ENCODE peak calls at places on chromosomes 5 and 9, in nine cellular contexts. One of them, this sample, is unnamed.

GRCh38 chr5:107466233-107466769 is 204.4 kb downstream of the EFNA5 start:
- DNase-seq in GM23338: peak; percentile 68
- DNase-seq in sigmoid colon: no peak
- DNase-seq in GM12891: no peak
- DNase-seq in Panc1: no peak
- DNase-seq in spleen: no peak
- DNase-seq in stomach: no peak
- DNase-seq in endothelial cell of umbilical vein: peak; percentile 69
- DNase-seq in SK-N-SH: no peak
- DNase-seq in this sample: peak; percentile 5

GRCh38 chr9:8822667-8823025 is 1023.1 kb upstream of the DMAC1 start:
- DNase-seq in sigmoid colon: no peak
- DNase-seq in Panc1: no peak
- DNase-seq in SK-N-SH: no peak
- DNase-seq in stomach: no peak
- DNase-seq in GM12891: no peak
- DNase-seq in GM23338: no peak
- DNase-seq in spleen: no peak
- DNase-seq in endothelial cell of umbilical vein: no peak
- DNase-seq in this sample: no peak

GRCh38 chr9:87441251-87441650 is 56.4 kb upstream of the DAPK1 start:
- DNase-seq in GM12891: no peak
- DNase-seq in spleen: no peak
- DNase-seq in SK-N-SH: no peak
- DNase-seq in endothelial cell of umbilical vein: no peak
- DNase-seq in Panc1: no peak
- DNase-seq in stomach: no peak
- DNase-seq in sigmoid colon: no peak
- DNase-seq in GM23338: no peak
- DNase-seq in this sample: no peak

GRCh38 chr9:34505370-34506120 is 17.2 kb downstream of the ENHO start:
- DNase-seq in Panc1: no peak
- DNase-seq in stomach: no peak
- DNase-seq in SK-N-SH: no peak
- DNase-seq in endothelial cell of umbilical vein: no peak
- DNase-seq in sigmoid colon: peak; percentile 32
- DNase-seq in GM23338: no peak
- DNase-seq in GM12891: no peak
- DNase-seq in spleen: no peak
- DNase-seq in this sample: no peak

GRCh38 chr5:115170128-115170923 is 618 bp upstream of the TRIM36 start:
- DNase-seq in GM12891: no peak
- DNase-seq in spleen: peak; percentile 85
- DNase-seq in sigmoid colon: no peak
- DNase-seq in stomach: no peak
- DNase-seq in GM23338: peak; percentile 73
- DNase-seq in Panc1: no peak
- DNase-seq in endothelial cell of umbilical vein: peak; percentile 49
- DNase-seq in SK-N-SH: peak; percentile 78
- DNase-seq in this sample: no peak

GRCh38 chr5:132763369-132764036 is 13.5 kb downstream of the SEPTIN8 start:
- DNase-seq in sigmoid colon: no peak
- DNase-seq in spleen: no peak
- DNase-seq in SK-N-SH: no peak
- DNase-seq in stomach: no peak
- DNase-seq in endothelial cell of umbilical vein: no peak
- DNase-seq in GM23338: no peak
- DNase-seq in GM12891: no peak
- DNase-seq in Panc1: no peak
- DNase-seq in this sample: no peak

GRCh38 chr5:172591636-172592035 is 49.4 kb upstream of the NEURL1B start:
- DNase-seq in endothelial cell of umbilical vein: no peak
- DNase-seq in spleen: no peak
- DNase-seq in stomach: no peak
- DNase-seq in Panc1: no peak
- DNase-seq in sigmoid colon: no peak
- DNase-seq in GM23338: no peak
- DNase-seq in GM12891: no peak
- DNase-seq in SK-N-SH: no peak
- DNase-seq in this sample: no peak

GRCh38 chr9:112836394-112836793 is 54.3 kb downstream of the SLC46A2 start:
- DNase-seq in GM23338: peak; percentile 35
- DNase-seq in Panc1: no peak
- DNase-seq in spleen: no peak
- DNase-seq in stomach: peak; percentile 51
- DNase-seq in SK-N-SH: no peak
- DNase-seq in GM12891: no peak
- DNase-seq in sigmoid colon: no peak
- DNase-seq in endothelial cell of umbilical vein: peak; percentile 29
- DNase-seq in this sample: no peak

GRCh38 chr9:35756743-35757526 is 2.9 kb upstream of the MSMP start:
- DNase-seq in spleen: peak; percentile 95
- DNase-seq in endothelial cell of umbilical vein: peak; percentile 84
- DNase-seq in sigmoid colon: peak; percentile 83
- DNase-seq in GM12891: peak; percentile 62
- DNase-seq in GM23338: peak; percentile 85
- DNase-seq in stomach: peak; percentile 74
- DNase-seq in SK-N-SH: peak; percentile 88
- DNase-seq in Panc1: no peak
- DNase-seq in this sample: peak; percentile 44

GRCh38 chr5:119301947-119302346 is 53.9 kb upstream of the TNFAIP8 start:
- DNase-seq in GM12891: no peak
- DNase-seq in Panc1: no peak
- DNase-seq in endothelial cell of umbilical vein: no peak
- DNase-seq in stomach: no peak
- DNase-seq in SK-N-SH: no peak
- DNase-seq in sigmoid colon: no peak
- DNase-seq in spleen: no peak
- DNase-seq in GM23338: no peak
- DNase-seq in this sample: no peak

GRCh38 chr5:98769256-98770157 is 4.0 kb upstream of the RGMB start:
- DNase-seq in GM12891: peak; percentile 19
- DNase-seq in spleen: peak; percentile 83
- DNase-seq in GM23338: peak; percentile 89
- DNase-seq in Panc1: no peak
- DNase-seq in stomach: peak; percentile 38
- DNase-seq in SK-N-SH: peak; percentile 61
- DNase-seq in endothelial cell of umbilical vein: peak; percentile 59
- DNase-seq in sigmoid colon: peak; percentile 76
- DNase-seq in this sample: no peak

GRCh38 chr5:115309751-115310370 is 13.4 kb upstream of the CCDC112 start:
- DNase-seq in SK-N-SH: no peak
- DNase-seq in endothelial cell of umbilical vein: peak; percentile 69
- DNase-seq in GM12891: no peak
- DNase-seq in sigmoid colon: no peak
- DNase-seq in Panc1: peak; percentile 38
- DNase-seq in stomach: no peak
- DNase-seq in GM23338: peak; percentile 66
- DNase-seq in spleen: no peak
- DNase-seq in this sample: no peak

GRCh38 chr5:174832811-174833210 is 108.4 kb downstream of the MSX2 start:
- DNase-seq in endothelial cell of umbilical vein: no peak
- DNase-seq in spleen: no peak
- DNase-seq in SK-N-SH: no peak
- DNase-seq in Panc1: no peak
- DNase-seq in GM12891: no peak
- DNase-seq in GM23338: no peak
- DNase-seq in stomach: no peak
- DNase-seq in sigmoid colon: no peak
- DNase-seq in this sample: no peak

GRCh38 chr5:174750720-174751119 is 26.3 kb downstream of the MSX2 start:
- DNase-seq in GM23338: no peak
- DNase-seq in Panc1: no peak
- DNase-seq in endothelial cell of umbilical vein: no peak
- DNase-seq in SK-N-SH: no peak
- DNase-seq in stomach: no peak
- DNase-seq in spleen: no peak
- DNase-seq in sigmoid colon: no peak
- DNase-seq in GM12891: no peak
- DNase-seq in this sample: no peak

GRCh38 chr9:136544549-136545064 is 1.2 kb downstream of the NOTCH1 start:
- DNase-seq in GM12891: peak; percentile 66
- DNase-seq in sigmoid colon: peak; percentile 87
- DNase-seq in GM23338: no peak
- DNase-seq in stomach: peak; percentile 57
- DNase-seq in SK-N-SH: peak; percentile 63
- DNase-seq in endothelial cell of umbilical vein: peak; percentile 48
- DNase-seq in Panc1: no peak
- DNase-seq in spleen: peak; percentile 95
- DNase-seq in this sample: peak; percentile 71

GRCh38 chr5:50704730-50705129 is 38.3 kb downstream of the PARP8 start:
- DNase-seq in spleen: no peak
- DNase-seq in endothelial cell of umbilical vein: no peak
- DNase-seq in sigmoid colon: no peak
- DNase-seq in stomach: no peak
- DNase-seq in GM12891: no peak
- DNase-seq in SK-N-SH: no peak
- DNase-seq in Panc1: no peak
- DNase-seq in GM23338: no peak
- DNase-seq in this sample: no peak
- TF ChIP-seq POLR2AphosphoS5 in spleen: no peak
- TF ChIP-seq POLR2AphosphoS5 in endothelial cell of umbilical vein: no peak
- TF ChIP-seq POLR2AphosphoS5 in sigmoid colon: no peak
- TF ChIP-seq POLR2AphosphoS5 in stomach: no peak
- TF ChIP-seq POLR2AphosphoS5 in GM12891: no peak
- TF ChIP-seq POLR2AphosphoS5 in SK-N-SH: no peak
- TF ChIP-seq POLR2AphosphoS5 in Panc1: no peak
- TF ChIP-seq POLR2AphosphoS5 in GM23338: no peak
- TF ChIP-seq POLR2AphosphoS5 in this sample: no peak

DNA sequence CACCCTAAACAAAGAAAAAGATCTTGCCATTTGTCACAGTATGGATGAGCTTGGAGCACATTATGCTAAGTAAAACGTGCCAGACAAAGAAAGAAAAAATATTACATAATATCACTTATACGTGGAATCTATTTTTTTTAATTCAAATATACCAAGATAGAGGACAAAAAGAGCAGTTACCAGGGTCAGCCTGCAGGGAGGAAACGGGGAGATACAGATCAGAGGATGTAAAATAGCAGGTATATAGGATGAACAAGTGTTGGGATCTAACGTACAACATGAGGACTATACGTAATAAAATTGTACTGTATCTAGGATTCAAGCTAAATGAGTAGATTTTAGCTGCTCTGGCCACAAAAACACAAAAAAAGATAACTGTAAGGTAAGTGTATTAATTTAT is 247.5 kb downstream of the TMEM161B start:
- DNase-seq in spleen: no peak
- DNase-seq in endothelial cell of umbilical vein: no peak
- DNase-seq in GM12891: no peak
- DNase-seq in GM23338: peak; percentile 20
- DNase-seq in stomach: no peak
- DNase-seq in SK-N-SH: no peak
- DNase-seq in Panc1: no peak
- DNase-seq in sigmoid colon: no peak
- DNase-seq in this sample: no peak
- TF ChIP-seq POLR2AphosphoS5 in spleen: no peak
- TF ChIP-seq POLR2AphosphoS5 in endothelial cell of umbilical vein: no peak
- TF ChIP-seq POLR2AphosphoS5 in GM12891: no peak
- TF ChIP-seq POLR2AphosphoS5 in GM23338: no peak
- TF ChIP-seq POLR2AphosphoS5 in stomach: no peak
- TF ChIP-seq POLR2AphosphoS5 in SK-N-SH: no peak
- TF ChIP-seq POLR2AphosphoS5 in Panc1: no peak
- TF ChIP-seq POLR2AphosphoS5 in sigmoid colon: no peak
- TF ChIP-seq POLR2AphosphoS5 in this sample: no peak

DNA sequence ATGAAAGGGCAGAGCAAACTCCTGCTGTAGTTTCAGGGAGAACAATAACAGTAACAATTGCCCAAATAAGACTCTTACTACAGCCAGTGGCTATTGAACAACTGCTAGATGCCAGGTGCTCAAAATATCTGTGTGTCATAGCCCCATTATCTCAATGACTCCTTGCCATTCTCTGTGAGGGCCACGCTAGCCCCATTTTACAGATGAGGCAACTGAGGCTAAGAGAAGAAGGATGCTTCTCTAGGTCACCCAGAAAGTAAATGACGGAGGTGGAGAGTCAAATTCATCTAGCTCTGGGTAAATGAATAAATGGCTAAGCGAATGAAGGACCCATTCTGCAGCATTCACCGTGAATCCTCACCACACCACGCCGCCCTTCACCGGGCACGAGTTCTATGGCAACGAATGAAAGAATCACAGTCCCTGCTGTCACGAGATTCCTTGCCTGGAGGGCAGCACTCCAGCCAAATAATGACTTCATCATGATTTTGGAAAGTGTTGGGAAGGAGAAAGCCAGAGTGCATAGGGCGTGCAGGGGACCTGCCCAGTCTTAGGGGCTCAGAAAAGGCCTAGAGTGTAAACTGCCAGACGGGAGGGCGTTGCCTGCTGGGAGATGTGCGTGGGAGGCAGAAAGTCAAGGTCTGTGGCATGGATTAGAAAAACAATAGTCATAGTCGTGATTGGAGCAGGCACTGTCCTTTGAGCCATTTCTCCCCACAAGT is 147.2 kb downstream of the C9orf50 start:
- DNase-seq in GM12891: no peak
- DNase-seq in spleen: no peak
- DNase-seq in GM23338: no peak
- DNase-seq in Panc1: no peak
- DNase-seq in sigmoid colon: peak; percentile 79
- DNase-seq in endothelial cell of umbilical vein: no peak
- DNase-seq in stomach: no peak
- DNase-seq in SK-N-SH: no peak
- DNase-seq in this sample: no peak
- TF ChIP-seq POLR2AphosphoS5 in GM12891: no peak
- TF ChIP-seq POLR2AphosphoS5 in spleen: no peak
- TF ChIP-seq POLR2AphosphoS5 in GM23338: no peak
- TF ChIP-seq POLR2AphosphoS5 in Panc1: no peak
- TF ChIP-seq POLR2AphosphoS5 in sigmoid colon: peak; percentile 63
- TF ChIP-seq POLR2AphosphoS5 in endothelial cell of umbilical vein: no peak
- TF ChIP-seq POLR2AphosphoS5 in stomach: peak; percentile 44
- TF ChIP-seq POLR2AphosphoS5 in SK-N-SH: no peak
- TF ChIP-seq POLR2AphosphoS5 in this sample: peak; percentile 72

GRCh38 chr5:127385936-127386335 is 95.3 kb downstream of the MEGF10 start:
- DNase-seq in GM23338: no peak
- DNase-seq in sigmoid colon: no peak
- DNase-seq in stomach: no peak
- DNase-seq in GM12891: no peak
- DNase-seq in endothelial cell of umbilical vein: no peak
- DNase-seq in Panc1: no peak
- DNase-seq in SK-N-SH: no peak
- DNase-seq in spleen: no peak
- DNase-seq in this sample: no peak

GRCh38 chr5:127389616-127390015 is 99.0 kb downstream of the MEGF10 start:
- DNase-seq in SK-N-SH: no peak
- DNase-seq in Panc1: no peak
- DNase-seq in spleen: no peak
- DNase-seq in GM12891: no peak
- DNase-seq in GM23338: no peak
- DNase-seq in stomach: no peak
- DNase-seq in endothelial cell of umbilical vein: no peak
- DNase-seq in sigmoid colon: no peak
- DNase-seq in this sample: no peak

DNA sequence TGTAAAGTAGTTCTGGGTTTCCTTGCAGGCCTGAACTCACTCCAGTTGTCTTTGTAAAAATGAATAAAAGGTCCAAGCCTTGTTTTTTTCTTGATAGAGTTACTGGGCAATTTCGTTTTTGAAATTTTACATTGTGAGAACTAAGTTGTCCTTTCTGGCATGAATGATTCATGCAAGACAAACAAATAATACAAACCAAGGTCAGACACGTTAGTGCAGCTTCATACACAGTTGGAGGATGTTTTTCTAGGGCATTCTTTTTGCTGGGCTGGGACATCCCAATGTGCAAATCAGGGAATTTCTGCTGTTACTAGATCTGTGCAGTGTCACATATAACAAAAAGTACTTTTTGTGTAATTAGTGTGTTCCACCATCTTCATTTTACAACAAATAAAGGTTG is 96.0 kb downstream of the MEGF10 start:
- DNase-seq in sigmoid colon: no peak
- DNase-seq in endothelial cell of umbilical vein: peak; percentile 4
- DNase-seq in spleen: no peak
- DNase-seq in Panc1: no peak
- DNase-seq in GM23338: no peak
- DNase-seq in GM12891: no peak
- DNase-seq in SK-N-SH: no peak
- DNase-seq in stomach: no peak
- DNase-seq in this sample: no peak
- TF ChIP-seq POLR2AphosphoS5 in sigmoid colon: no peak
- TF ChIP-seq POLR2AphosphoS5 in endothelial cell of umbilical vein: no peak
- TF ChIP-seq POLR2AphosphoS5 in spleen: no peak
- TF ChIP-seq POLR2AphosphoS5 in Panc1: no peak
- TF ChIP-seq POLR2AphosphoS5 in GM23338: no peak
- TF ChIP-seq POLR2AphosphoS5 in GM12891: no peak
- TF ChIP-seq POLR2AphosphoS5 in SK-N-SH: no peak
- TF ChIP-seq POLR2AphosphoS5 in stomach: no peak
- TF ChIP-seq POLR2AphosphoS5 in this sample: no peak

This sample was measured in prostate gland.